ENCODE peak calls at places on chromosomes 13 and 19, in five cellular contexts. One of them, this sample, is unnamed.

GRCh38 chr13:46010148-46010547 is 42.4 kb downstream of the ZC3H13 start:
- DNase-seq in CD8-positive, alpha-beta memory T cell: no peak
- DNase-seq in left lung: no peak
- DNase-seq in heart left ventricle: no peak
- DNase-seq in colonic mucosa: no peak
- DNase-seq in this sample: no peak

GRCh38 chr19:51743405-51743804 is 8.3 kb downstream of the FPR1 start:
- DNase-seq in CD8-positive, alpha-beta memory T cell: no peak
- DNase-seq in left lung: no peak
- DNase-seq in heart left ventricle: no peak
- DNase-seq in colonic mucosa: no peak
- DNase-seq in this sample: no peak

GRCh38 chr13:33197551-33197971 is 88.0 kb downstream of the STARD13 start:
- DNase-seq in CD8-positive, alpha-beta memory T cell: no peak
- DNase-seq in left lung: no peak
- DNase-seq in heart left ventricle: no peak
- DNase-seq in colonic mucosa: no peak
- DNase-seq in this sample: no peak

GRCh38 chr19:43618921-43619261 is 538 bp downstream of the ZNF428 start:
- DNase-seq in CD8-positive, alpha-beta memory T cell: no peak
- DNase-seq in left lung: no peak
- DNase-seq in heart left ventricle: no peak
- DNase-seq in colonic mucosa: peak; percentile 65
- DNase-seq in this sample: no peak

GRCh38 chr19:33947565-33947964 is 150.9 kb downstream of the KCTD15 start:
- DNase-seq in CD8-positive, alpha-beta memory T cell: no peak
- DNase-seq in left lung: no peak
- DNase-seq in heart left ventricle: no peak
- DNase-seq in colonic mucosa: no peak
- DNase-seq in this sample: no peak

GRCh38 chr13:99220199-99220931 is 19.7 kb downstream of the UBAC2 start:
- DNase-seq in CD8-positive, alpha-beta memory T cell: peak; percentile 62
- DNase-seq in left lung: no peak
- DNase-seq in heart left ventricle: no peak
- DNase-seq in colonic mucosa: no peak
- DNase-seq in this sample: no peak

GRCh38 chr19:17766543-17767131 is 15.4 kb downstream of the FCHO1 start:
- DNase-seq in CD8-positive, alpha-beta memory T cell: no peak
- DNase-seq in left lung: peak; percentile 84
- DNase-seq in heart left ventricle: peak; percentile 80
- DNase-seq in colonic mucosa: peak; percentile 96
- DNase-seq in this sample: peak; percentile 57

GRCh38 chr19:13588953-13589833 is 82.9 kb upstream of the CACNA1A start:
- DNase-seq in CD8-positive, alpha-beta memory T cell: peak; percentile 80
- DNase-seq in left lung: peak; percentile 56
- DNase-seq in heart left ventricle: peak; percentile 65
- DNase-seq in colonic mucosa: peak; percentile 67
- DNase-seq in this sample: peak; percentile 83

GRCh38 chr13:101626925-101627555 is 174.6 kb downstream of the ITGBL1 start:
- DNase-seq in CD8-positive, alpha-beta memory T cell: peak; percentile 46
- DNase-seq in left lung: no peak
- DNase-seq in heart left ventricle: no peak
- DNase-seq in colonic mucosa: no peak
- DNase-seq in this sample: peak; percentile 47

GRCh38 chr13:21673592-21674270 is 2.9 kb downstream of the FGF9 start:
- DNase-seq in CD8-positive, alpha-beta memory T cell: peak; percentile 63
- DNase-seq in left lung: no peak
- DNase-seq in heart left ventricle: peak; percentile 47
- DNase-seq in colonic mucosa: peak; percentile 56
- DNase-seq in this sample: peak; percentile 35

GRCh38 chr19:44141191-44142013 is at the start of gene ZNF234:
- DNase-seq in CD8-positive, alpha-beta memory T cell: peak; percentile 77
- DNase-seq in left lung: peak; percentile 84
- DNase-seq in heart left ventricle: peak; percentile 91
- DNase-seq in colonic mucosa: peak; percentile 91
- DNase-seq in this sample: peak; percentile 38

GRCh38 chr19:19342086-19343015 is 21.7 kb downstream of the MAU2 start:
- DNase-seq in CD8-positive, alpha-beta memory T cell: no peak
- DNase-seq in left lung: peak; percentile 57
- DNase-seq in heart left ventricle: peak; percentile 60
- DNase-seq in colonic mucosa: peak; percentile 68
- DNase-seq in this sample: no peak

GRCh38 chr13:70253411-70253810 is 145.2 kb upstream of the KLHL1 start:
- DNase-seq in CD8-positive, alpha-beta memory T cell: no peak
- DNase-seq in left lung: no peak
- DNase-seq in heart left ventricle: no peak
- DNase-seq in colonic mucosa: no peak
- DNase-seq in this sample: no peak

GRCh38 chr19:30116530-30116929 is 174.5 kb downstream of the URI1 start:
- DNase-seq in CD8-positive, alpha-beta memory T cell: no peak
- DNase-seq in left lung: no peak
- DNase-seq in heart left ventricle: no peak
- DNase-seq in colonic mucosa: no peak
- DNase-seq in this sample: no peak

GRCh38 chr13:59601993-59602392 is 561.7 kb downstream of the DIAPH3 start:
- DNase-seq in CD8-positive, alpha-beta memory T cell: no peak
- DNase-seq in left lung: no peak
- DNase-seq in heart left ventricle: no peak
- DNase-seq in colonic mucosa: no peak
- DNase-seq in this sample: no peak

GRCh38 chr13:109208522-109208921 is 577.9 kb downstream of the IRS2 start:
- DNase-seq in CD8-positive, alpha-beta memory T cell: no peak
- DNase-seq in left lung: no peak
- DNase-seq in heart left ventricle: no peak
- DNase-seq in colonic mucosa: no peak
- DNase-seq in this sample: no peak

GRCh38 chr13:88739192-88739591 is 1068.0 kb downstream of the SLITRK5 start:
- DNase-seq in CD8-positive, alpha-beta memory T cell: no peak
- DNase-seq in left lung: no peak
- DNase-seq in heart left ventricle: no peak
- DNase-seq in colonic mucosa: no peak
- DNase-seq in this sample: no peak

GRCh38 chr13:73056054-73056962 is 2.5 kb upstream of the KLF5 start:
- DNase-seq in CD8-positive, alpha-beta memory T cell: no peak
- DNase-seq in left lung: no peak
- DNase-seq in heart left ventricle: no peak
- DNase-seq in colonic mucosa: no peak
- DNase-seq in this sample: no peak

GRCh38 chr13:83024955-83025594 is 857.2 kb downstream of the SLITRK1 start:
- DNase-seq in CD8-positive, alpha-beta memory T cell: no peak
- DNase-seq in left lung: no peak
- DNase-seq in heart left ventricle: no peak
- DNase-seq in colonic mucosa: no peak
- DNase-seq in this sample: no peak

GRCh38 chr19:38012944-38013343 is 105.9 kb downstream of the SIPA1L3 start:
- DNase-seq in CD8-positive, alpha-beta memory T cell: peak; percentile 17
- DNase-seq in left lung: no peak
- DNase-seq in heart left ventricle: no peak
- DNase-seq in colonic mucosa: no peak
- DNase-seq in this sample: no peak

GRCh38 chr13:113020323-113021080 is 51.5 kb downstream of the MCF2L start:
- DNase-seq in CD8-positive, alpha-beta memory T cell: no peak
- DNase-seq in left lung: no peak
- DNase-seq in heart left ventricle: no peak
- DNase-seq in colonic mucosa: no peak
- DNase-seq in this sample: no peak

GRCh38 chr19:42254850-42255765 is at the start of gene ERF:
- DNase-seq in CD8-positive, alpha-beta memory T cell: peak; percentile 96
- DNase-seq in left lung: peak; percentile 94
- DNase-seq in heart left ventricle: peak; percentile 94
- DNase-seq in colonic mucosa: peak; percentile 95
- DNase-seq in this sample: peak; percentile 93

GRCh38 chr13:33489563-33489962 is 204.0 kb upstream of the STARD13 start:
- DNase-seq in CD8-positive, alpha-beta memory T cell: no peak
- DNase-seq in left lung: no peak
- DNase-seq in heart left ventricle: no peak
- DNase-seq in colonic mucosa: no peak
- DNase-seq in this sample: no peak

GRCh38 chr13:30698023-30698422 is 37.3 kb upstream of the ALOX5AP start:
- DNase-seq in CD8-positive, alpha-beta memory T cell: no peak
- DNase-seq in left lung: no peak
- DNase-seq in heart left ventricle: no peak
- DNase-seq in colonic mucosa: no peak
- DNase-seq in this sample: no peak

GRCh38 chr13:102651892-102652291 is 43.0 kb downstream of the METTL21C start:
- DNase-seq in CD8-positive, alpha-beta memory T cell: no peak
- DNase-seq in left lung: no peak
- DNase-seq in heart left ventricle: no peak
- DNase-seq in colonic mucosa: no peak
- DNase-seq in this sample: no peak

GRCh38 chr19:29687244-29687896 is 22.1 kb downstream of the PLEKHF1 start:
- DNase-seq in CD8-positive, alpha-beta memory T cell: no peak
- DNase-seq in left lung: peak; percentile 70
- DNase-seq in heart left ventricle: no peak
- DNase-seq in colonic mucosa: no peak
- DNase-seq in this sample: no peak

GRCh38 chr13:34816118-34816517 is 126.0 kb upstream of the NBEA start:
- DNase-seq in CD8-positive, alpha-beta memory T cell: no peak
- DNase-seq in left lung: no peak
- DNase-seq in heart left ventricle: no peak
- DNase-seq in colonic mucosa: no peak
- DNase-seq in this sample: no peak

GRCh38 chr19:11123076-11123567 is 32.5 kb downstream of the SPC24 start:
- DNase-seq in CD8-positive, alpha-beta memory T cell: no peak
- DNase-seq in left lung: no peak
- DNase-seq in heart left ventricle: no peak
- DNase-seq in colonic mucosa: no peak
- DNase-seq in this sample: no peak
- H3K36me3 ChIP-seq in CD8-positive, alpha-beta memory T cell: peaks cover 30% of the 10 kb centered on the region
- H3K36me3 ChIP-seq in left lung: no peaks in the 10 kb centered on the region
- H3K36me3 ChIP-seq in heart left ventricle: peaks cover 80% of the 10 kb centered on the region
- H3K36me3 ChIP-seq in colonic mucosa: peaks cover 41% of the 10 kb centered on the region
- H3K36me3 ChIP-seq in this sample: peaks cover 58% of the 10 kb centered on the region

DNA sequence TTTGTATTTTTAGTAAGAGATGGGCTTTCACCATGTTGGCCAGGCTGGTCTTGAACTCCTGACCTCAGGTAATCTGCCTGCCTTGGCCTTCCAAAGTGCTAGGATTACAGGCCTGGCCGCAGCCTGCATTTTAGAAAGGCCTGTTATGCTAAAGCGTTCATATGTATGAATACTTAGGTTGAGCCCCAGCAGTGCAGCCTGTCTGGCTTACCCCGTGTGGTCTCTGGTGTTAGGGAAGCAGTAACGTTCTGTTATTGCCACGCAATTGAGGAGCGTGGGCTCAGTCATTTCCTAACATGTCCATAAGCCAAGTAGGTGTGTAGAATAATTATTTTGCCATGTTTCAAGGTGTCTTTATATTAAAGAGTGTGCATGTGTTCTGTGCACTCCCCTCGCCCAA is 14.3 kb downstream of the HNRNPM start:
- DNase-seq in CD8-positive, alpha-beta memory T cell: no peak
- DNase-seq in left lung: no peak
- DNase-seq in heart left ventricle: no peak
- DNase-seq in colonic mucosa: no peak
- DNase-seq in this sample: no peak
- H3K27ac ChIP-seq in CD8-positive, alpha-beta memory T cell: no peak overlapping the region
- H3K27ac ChIP-seq in left lung: peak overlapping the region; percentile 6
- H3K27ac ChIP-seq in heart left ventricle: peak overlapping the region; percentile 58
- H3K27ac ChIP-seq in colonic mucosa: no peak overlapping the region
- H3K27ac ChIP-seq in this sample: no peak overlapping the region

GRCh38 chr19:35027851-35028599 is 2.2 kb upstream of the SCN1B start:
- DNase-seq in CD8-positive, alpha-beta memory T cell: no peak
- DNase-seq in left lung: no peak
- DNase-seq in heart left ventricle: no peak
- DNase-seq in colonic mucosa: no peak
- DNase-seq in this sample: no peak

GRCh38 chr19:35031072-35031881 is 1.0 kb downstream of the SCN1B start:
- DNase-seq in CD8-positive, alpha-beta memory T cell: no peak
- DNase-seq in left lung: no peak
- DNase-seq in heart left ventricle: no peak
- DNase-seq in colonic mucosa: no peak
- DNase-seq in this sample: no peak

GRCh38 chr19:35030257-35031071 is at the start of gene SCN1B:
- DNase-seq in CD8-positive, alpha-beta memory T cell: peak; percentile 68
- DNase-seq in left lung: no peak
- DNase-seq in heart left ventricle: peak; percentile 78
- DNase-seq in colonic mucosa: no peak
- DNase-seq in this sample: peak; percentile 36

GRCh38 chr19:35032356-35032865 is 2.1 kb downstream of the SCN1B start:
- DNase-seq in CD8-positive, alpha-beta memory T cell: no peak
- DNase-seq in left lung: no peak
- DNase-seq in heart left ventricle: no peak
- DNase-seq in colonic mucosa: no peak
- DNase-seq in this sample: no peak

DNA sequence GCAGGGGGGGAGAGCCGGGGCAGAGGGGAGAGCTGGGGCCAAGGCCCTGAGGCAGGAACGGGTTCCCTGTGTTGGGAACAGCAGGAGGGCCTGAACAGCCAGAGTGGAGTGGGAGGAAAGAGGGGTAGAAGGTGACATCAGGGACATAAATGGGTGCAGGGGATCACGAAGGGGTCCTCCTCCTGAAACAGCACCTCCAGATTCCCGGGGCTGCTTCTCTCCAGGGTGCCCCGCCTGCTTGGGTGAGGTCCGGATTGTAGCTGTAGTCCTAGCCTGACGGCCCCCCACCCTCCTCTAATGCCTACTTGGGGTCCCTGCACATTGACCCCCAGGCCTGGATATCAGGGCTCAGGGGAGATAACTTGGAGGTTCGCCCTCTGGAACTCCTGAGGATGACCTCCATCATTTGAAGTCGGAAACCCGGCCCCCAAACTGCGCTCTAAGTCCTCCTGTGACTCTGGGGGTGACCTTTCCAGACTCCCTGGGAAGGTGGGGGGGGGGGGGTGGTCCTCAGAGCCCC is 473 bp upstream of the SCN1B start:
- DNase-seq in CD8-positive, alpha-beta memory T cell: no peak
- DNase-seq in left lung: no peak
- DNase-seq in heart left ventricle: no peak
- DNase-seq in colonic mucosa: no peak
- DNase-seq in this sample: no peak
- H3K4me3 ChIP-seq in CD8-positive, alpha-beta memory T cell: no peak overlapping the region
- H3K4me3 ChIP-seq in left lung: peak overlapping the region; percentile 11
- H3K4me3 ChIP-seq in heart left ventricle: no peak overlapping the region
- H3K4me3 ChIP-seq in colonic mucosa: no peak overlapping the region
- H3K4me3 ChIP-seq in this sample: peak overlapping the region; percentile 24

DNA sequence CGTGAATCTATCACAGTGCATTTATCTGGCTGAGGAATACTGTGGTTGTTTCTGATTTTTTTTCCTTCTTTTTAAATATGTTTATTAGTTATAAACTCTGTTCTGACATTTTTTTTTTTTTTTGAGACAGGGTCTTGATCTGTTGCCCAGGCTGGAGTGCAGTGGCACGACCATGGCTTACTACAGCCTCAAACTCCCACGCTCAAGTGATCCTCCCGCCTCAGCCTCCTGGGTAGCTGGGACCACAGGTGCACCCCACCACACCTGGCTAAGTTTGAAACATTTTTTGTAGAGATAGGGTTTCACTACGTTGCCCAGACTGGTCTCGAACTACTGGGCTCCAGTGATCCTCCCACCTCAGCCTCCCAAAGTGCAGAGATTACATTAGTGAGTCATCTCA is 6.6 kb upstream of the NUMBL start:
- DNase-seq in CD8-positive, alpha-beta memory T cell: no peak
- DNase-seq in left lung: no peak
- DNase-seq in heart left ventricle: no peak
- DNase-seq in colonic mucosa: no peak
- DNase-seq in this sample: no peak
- H3K36me3 ChIP-seq in CD8-positive, alpha-beta memory T cell: no peaks in the 10 kb centered on the region
- H3K36me3 ChIP-seq in left lung: no peaks in the 10 kb centered on the region
- H3K36me3 ChIP-seq in heart left ventricle: peaks cover 42% of the 10 kb centered on the region
- H3K36me3 ChIP-seq in colonic mucosa: no peaks in the 10 kb centered on the region
- H3K36me3 ChIP-seq in this sample: no peaks in the 10 kb centered on the region

GRCh38 chr13:51999525-51999924 is 11.7 kb downstream of the ATP7B start:
- DNase-seq in CD8-positive, alpha-beta memory T cell: no peak
- DNase-seq in left lung: peak; percentile 43
- DNase-seq in heart left ventricle: peak; percentile 88
- DNase-seq in colonic mucosa: no peak
- DNase-seq in this sample: no peak
- H3K27ac ChIP-seq in CD8-positive, alpha-beta memory T cell: no peak overlapping the region
- H3K27ac ChIP-seq in left lung: no peak overlapping the region
- H3K27ac ChIP-seq in heart left ventricle: peak overlapping the region; percentile 61
- H3K27ac ChIP-seq in colonic mucosa: no peak overlapping the region
- H3K27ac ChIP-seq in this sample: no peak overlapping the region